ENCODE peak calls at places on chromosomes 1 and 21, in four cellular contexts. One of them, this sample, is unnamed.
A peak's percentile ranks its signal among the peaks of the same experiment; 100 is the strongest.

GRCh38 chr21:32826317-32827167 is 55.0 kb upstream of the PAXBP1 start:
- DNase-seq in brain microvascular endothelial cell: peak; percentile 38
- DNase-seq in tibial nerve: peak; percentile 32
- DNase-seq in thyroid gland: peak; percentile 16
- DNase-seq in this sample: peak; percentile 71

GRCh38 chr1:151458936-151459330 is 361 bp downstream of the POGZ start:
- DNase-seq in tibial nerve: peak; percentile 43
- DNase-seq in thyroid gland: peak; percentile 70
- DNase-seq in brain microvascular endothelial cell: peak; percentile 41
- DNase-seq in this sample: peak; percentile 61

GRCh38 chr1:211503542-211503941 is 11.6 kb upstream of the RD3 start:
- DNase-seq in thyroid gland: no peak
- DNase-seq in tibial nerve: no peak
- DNase-seq in brain microvascular endothelial cell: no peak
- DNase-seq in this sample: no peak

GRCh38 chr21:43287111-43287973 is 118.5 kb downstream of the CRYAA start:
- DNase-seq in brain microvascular endothelial cell: no peak
- DNase-seq in tibial nerve: no peak
- DNase-seq in thyroid gland: no peak
- DNase-seq in this sample: no peak

GRCh38 chr1:100543640-100544039 is 5.7 kb downstream of the GPR88 start:
- DNase-seq in thyroid gland: no peak
- DNase-seq in tibial nerve: no peak
- DNase-seq in brain microvascular endothelial cell: no peak
- DNase-seq in this sample: peak; percentile 17

GRCh38 chr1:235045034-235045690 is 83.5 kb downstream of the TOMM20 start:
- DNase-seq in brain microvascular endothelial cell: peak; percentile 35
- DNase-seq in thyroid gland: no peak
- DNase-seq in tibial nerve: no peak
- DNase-seq in this sample: no peak

GRCh38 chr1:89198500-89199072 is at the start of gene GBP4:
- DNase-seq in thyroid gland: peak; percentile 40
- DNase-seq in tibial nerve: peak; percentile 44
- DNase-seq in brain microvascular endothelial cell: no peak
- DNase-seq in this sample: peak; percentile 89

GRCh38 chr1:92096317-92096716 is 16.2 kb downstream of the BTBD8 start:
- DNase-seq in brain microvascular endothelial cell: no peak
- DNase-seq in tibial nerve: no peak
- DNase-seq in thyroid gland: no peak
- DNase-seq in this sample: no peak

GRCh38 chr1:46246548-46247432 is 773 bp upstream of the RAD54L start:
- DNase-seq in brain microvascular endothelial cell: peak; percentile 53
- DNase-seq in thyroid gland: no peak
- DNase-seq in tibial nerve: no peak
- DNase-seq in this sample: no peak

GRCh38 chr1:186214816-186215215 is 160.2 kb downstream of the TPR start:
- DNase-seq in brain microvascular endothelial cell: no peak
- DNase-seq in tibial nerve: no peak
- DNase-seq in thyroid gland: no peak
- DNase-seq in this sample: no peak

GRCh38 chr1:232036161-232036942 is 409.8 kb downstream of the DISC1 start:
- DNase-seq in brain microvascular endothelial cell: no peak
- DNase-seq in tibial nerve: no peak
- DNase-seq in thyroid gland: no peak
- DNase-seq in this sample: no peak
- H3K4me3 ChIP-seq in brain microvascular endothelial cell: no peak overlapping the region
- H3K4me3 ChIP-seq in tibial nerve: no peak overlapping the region
- H3K4me3 ChIP-seq in thyroid gland: no peak overlapping the region
- H3K4me3 ChIP-seq in this sample: no peak overlapping the region

GRCh38 chr1:36465731-36466369 is 1.7 kb upstream of the MRPS15 start:
- DNase-seq in thyroid gland: no peak
- DNase-seq in tibial nerve: no peak
- DNase-seq in brain microvascular endothelial cell: no peak
- DNase-seq in this sample: no peak

GRCh38 chr1:36464605-36465393 is 615 bp upstream of the MRPS15 start:
- DNase-seq in tibial nerve: peak; percentile 17
- DNase-seq in thyroid gland: no peak
- DNase-seq in brain microvascular endothelial cell: no peak
- DNase-seq in this sample: peak; percentile 18

GRCh38 chr1:36466370-36467026 is 2.3 kb upstream of the MRPS15 start:
- DNase-seq in tibial nerve: no peak
- DNase-seq in thyroid gland: no peak
- DNase-seq in brain microvascular endothelial cell: no peak
- DNase-seq in this sample: no peak

GRCh38 chr1:36463773-36464604 is at the start of gene MRPS15:
- DNase-seq in brain microvascular endothelial cell: peak; percentile 97
- DNase-seq in thyroid gland: peak; percentile 98
- DNase-seq in tibial nerve: peak; percentile 98
- DNase-seq in this sample: peak; percentile 96

GRCh38 chr1:36463404-36463772 is 796 bp downstream of the MRPS15 start:
- DNase-seq in brain microvascular endothelial cell: no peak
- DNase-seq in thyroid gland: no peak
- DNase-seq in tibial nerve: no peak
- DNase-seq in this sample: no peak
- H3K27ac ChIP-seq in brain microvascular endothelial cell: peak overlapping the region; percentile 76
- H3K27ac ChIP-seq in thyroid gland: peak overlapping the region; percentile 98
- H3K27ac ChIP-seq in tibial nerve: no peak overlapping the region
- H3K27ac ChIP-seq in this sample: peak overlapping the region; percentile 38

DNA sequence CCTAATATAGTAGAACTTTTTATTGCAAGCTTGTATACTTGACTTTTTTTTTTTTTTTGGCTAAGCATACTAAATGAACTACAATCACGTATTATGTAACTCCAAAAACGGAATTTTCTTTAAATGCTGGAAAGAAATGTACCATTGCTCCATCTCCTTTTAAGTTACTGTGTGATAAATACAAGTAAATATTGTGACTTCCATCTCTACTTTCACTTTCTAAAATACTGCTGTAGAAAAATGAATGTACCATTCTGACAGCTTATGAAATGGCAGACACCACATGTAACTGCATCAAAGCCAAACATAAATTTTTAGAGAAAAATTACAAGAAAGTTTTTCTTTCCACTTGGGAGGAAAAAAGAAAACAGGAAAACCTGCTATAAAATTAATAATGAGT is 54.6 kb downstream of the ASH1L start:
- DNase-seq in thyroid gland: no peak
- DNase-seq in brain microvascular endothelial cell: no peak
- DNase-seq in tibial nerve: no peak
- DNase-seq in this sample: no peak
- H3K36me3 ChIP-seq in thyroid gland: no peaks in the 10 kb centered on the region
- H3K36me3 ChIP-seq in brain microvascular endothelial cell: no peaks in the 10 kb centered on the region
- H3K36me3 ChIP-seq in tibial nerve: peaks cover 16% of the 10 kb centered on the region
- H3K36me3 ChIP-seq in this sample: no peaks in the 10 kb centered on the region

GRCh38 chr1:220750126-220750525 is 2.0 kb downstream of the MTARC2 start:
- DNase-seq in thyroid gland: peak; percentile 56
- DNase-seq in tibial nerve: no peak
- DNase-seq in brain microvascular endothelial cell: no peak
- DNase-seq in this sample: peak; percentile 38
- H3K4me3 ChIP-seq in thyroid gland: peak overlapping the region; percentile 67
- H3K4me3 ChIP-seq in tibial nerve: no peak overlapping the region
- H3K4me3 ChIP-seq in brain microvascular endothelial cell: no peak overlapping the region
- H3K4me3 ChIP-seq in this sample: peak overlapping the region; percentile 85

GRCh38 chr1:3188150-3188971 is 119.4 kb downstream of the PRDM16 start:
- DNase-seq in tibial nerve: no peak
- DNase-seq in thyroid gland: peak; percentile 95
- DNase-seq in brain microvascular endothelial cell: no peak
- DNase-seq in this sample: no peak
- H3K27ac ChIP-seq in tibial nerve: peak overlapping the region; percentile 96
- H3K27ac ChIP-seq in thyroid gland: peak overlapping the region; percentile 96
- H3K27ac ChIP-seq in brain microvascular endothelial cell: no peak overlapping the region
- H3K27ac ChIP-seq in this sample: no peak overlapping the region

GRCh38 chr1:194167956-194168355 is 981.5 kb upstream of the B3GALT2 start:
- DNase-seq in thyroid gland: no peak
- DNase-seq in tibial nerve: no peak
- DNase-seq in brain microvascular endothelial cell: no peak
- DNase-seq in this sample: no peak
- H3K36me3 ChIP-seq in thyroid gland: no peaks in the 10 kb centered on the region
- H3K36me3 ChIP-seq in tibial nerve: no peaks in the 10 kb centered on the region
- H3K36me3 ChIP-seq in brain microvascular endothelial cell: no peaks in the 10 kb centered on the region
- H3K36me3 ChIP-seq in this sample: no peaks in the 10 kb centered on the region